ENCODE peak calls at places on chromosomes 16 and 17, in nine cellular contexts. S is GM10248; Z is stimulated activated CD4-positive, alpha-beta T cell treated with anti-CD3 and anti-CD28 coated beads, Interleukin-1b, Interleukin-23, amount 100 ng/mL, for 24 hours; R is astrocyte of the hippocampus; C is HFFc6; V is heart left ventricle; H is AG20443; G is GM04503; E is H9. N is an unnamed sample.

GRCh38 chr17:66809408-66809807 is 25.5 kb upstream of the CACNG5 start:
- DNase-seq in Z (no peak), R (no peak), V (no peak), G (no peak), E (no peak), S (no peak), H (no peak), C (no peak), N (no peak)

GRCh38 chr16:70520612-70521297 is 2.6 kb downstream of the COG4 start:
- DNase-seq in G (peak; percentile 45), Z (no peak), S (peak; percentile 39), E (no peak), H (peak; percentile 20), C (peak; percentile 76), R (no peak), V (no peak), N (no peak)

GRCh38 chr17:82330322-82331239 is 3.0 kb downstream of the SECTM1 start:
- DNase-seq in S (no peak), Z (no peak), V (no peak), R (peak; percentile 61), H (peak; percentile 72), E (no peak), C (no peak), G (no peak), N (no peak)

GRCh38 chr16:51540259-51540658 is 389.2 kb upstream of the SALL1 start:
- DNase-seq in E (no peak), V (no peak), C (peak; percentile 48), S (no peak), R (peak; percentile 66), G (no peak), H (peak; percentile 42), Z (no peak), N (no peak)

GRCh38 chr16:50311134-50311528 is 44.8 kb downstream of the ADCY7 start:
- DNase-seq in R (no peak), G (no peak), C (no peak), Z (no peak), E (no peak), V (no peak), H (no peak), S (no peak), N (no peak)

GRCh38 chr17:73203788-73204479 is 11.1 kb downstream of the COG1 start:
- DNase-seq in Z (no peak), R (no peak), S (no peak), G (no peak), C (no peak), E (no peak), H (no peak), V (no peak), N (no peak)

GRCh38 chr16:17246577-17246885 is 224.2 kb downstream of the XYLT1 start:
- DNase-seq in R (no peak), V (no peak), Z (no peak), E (no peak), C (no peak), S (no peak), H (no peak), G (no peak), N (no peak)

GRCh38 chr16:85402910-85403692 is 210.0 kb upstream of the GSE1 start:
- DNase-seq in R (peak; percentile 81), E (no peak), H (peak; percentile 59), C (no peak), G (no peak), V (peak; percentile 76), Z (no peak), S (no peak), N (no peak)

GRCh38 chr16:3771513-3771912 is 54.2 kb upstream of the TRAP1 start:
- DNase-seq in S (no peak), C (peak; percentile 25), V (no peak), R (no peak), H (no peak), G (no peak), E (no peak), Z (no peak), N (no peak)